ENCODE peak calls at places on chromosome 13, in four cellular contexts. Q is H9, H is SW480, T is mammary epithelial cell. Z is an unnamed sample.

GRCh38 chr13:71829542-71829941 is 37.5 kb downstream of the DACH1 start:
- DNase-seq in T (no peak), H (no peak), Q (no peak), Z (no peak)

GRCh38 chr13:104979281-104979680 is 1556.2 kb downstream of the EFNB2 start:
- DNase-seq in T (no peak), Q (no peak), H (no peak), Z (no peak)

GRCh38 chr13:79779761-79780160 is 298.8 kb downstream of the NDFIP2 start:
- DNase-seq in Q (no peak), H (peak; percentile 16), T (peak; percentile 82), Z (no peak)

GRCh38 chr13:74243637-74244526 is 109.7 kb upstream of the KLF12 start:
- DNase-seq in Q (no peak), H (no peak), T (peak; percentile 87), Z (no peak)

GRCh38 chr13:44128522-44128921 is 245.1 kb upstream of the SERP2 start:
- DNase-seq in Q (no peak), T (no peak), H (no peak), Z (no peak)

GRCh38 chr13:74129500-74130144 is 4.6 kb downstream of the KLF12 start:
- DNase-seq in Q (no peak), T (peak; percentile 6), H (peak; percentile 77), Z (no peak)

GRCh38 chr13:47025791-47026419 is 129.1 kb upstream of the HTR2A start:
- DNase-seq in Q (no peak), T (no peak), H (no peak), Z (no peak)

GRCh38 chr13:101092985-101093384 is 323.3 kb downstream of the NALCN start:
- DNase-seq in T (no peak), Q (no peak), H (no peak), Z (no peak)

GRCh38 chr13:35720290-35720689 is 243.8 kb upstream of the MAB21L1 start:
- DNase-seq in H (no peak), Q (no peak), T (peak; percentile 42), Z (no peak)

GRCh38 chr13:52903320-52903719 is 54.9 kb upstream of the PCDH8 start:
- DNase-seq in T (no peak), H (no peak), Q (no peak), Z (no peak)

GRCh38 chr13:113838711-113839201 is 25.1 kb downstream of the GAS6 start:
- DNase-seq in T (no peak), H (no peak), Q (no peak), Z (no peak)

GRCh38 chr13:87884874-87885273 is 213.7 kb downstream of the SLITRK5 start:
- DNase-seq in H (peak; percentile 10), Q (peak; percentile 39), T (no peak), Z (no peak)

GRCh38 chr13:99984463-99985242 is 3.1 kb downstream of the ZIC2 start:
- DNase-seq in H (peak; percentile 66), T (no peak), Q (peak; percentile 67), Z (no peak)

GRCh38 chr13:99985243-99985874 is 3.8 kb downstream of the ZIC2 start:
- DNase-seq in T (no peak), H (peak; percentile 42), Q (peak; percentile 65), Z (no peak)

GRCh38 chr13:24313449-24313848 is 4.1 kb downstream of the C1QTNF9 start:
- DNase-seq in Q (no peak), H (no peak), T (no peak), Z (no peak)

GRCh38 chr13:111418101-111418500 is 97.7 kb downstream of the TEX29 start:
- DNase-seq in Q (no peak), T (no peak), H (no peak), Z (no peak)

GRCh38 chr13:98900442-98900841 is 77.4 kb downstream of the DOCK9 start:
- DNase-seq in Q (no peak), T (no peak), H (peak; percentile 29), Z (no peak)

GRCh38 chr13:51764184-51765141 is 39.5 kb downstream of the DHRS12 start:
- DNase-seq in T (no peak), Q (no peak), H (peak; percentile 95), Z (peak; percentile 67)

GRCh38 chr13:39335721-39336120 is 267.3 kb downstream of the LHFPL6 start:
- DNase-seq in Q (no peak), H (no peak), T (no peak), Z (no peak)

GRCh38 chr13:79581870-79582315 is 100.9 kb downstream of the NDFIP2 start:
- DNase-seq in H (no peak), T (peak; percentile 51), Q (peak; percentile 38), Z (no peak)

GRCh38 chr13:60448907-60449510 is 52.0 kb downstream of the TDRD3 start:
- DNase-seq in H (peak; percentile 31), T (peak; percentile 27), Q (no peak), Z (no peak)

GRCh38 chr13:33514362-33514761 is 228.8 kb upstream of the STARD13 start:
- DNase-seq in Q (peak; percentile 53), H (no peak), T (no peak), Z (no peak)

GRCh38 chr13:29260684-29261083 is 334.8 kb downstream of the SLC7A1 start:
- DNase-seq in Q (no peak), H (peak; percentile 20), T (no peak), Z (no peak)

GRCh38 chr13:43936630-43937029 is 56.9 kb downstream of the LACC1 start:
- DNase-seq in Q (no peak), H (no peak), T (no peak), Z (no peak)

GRCh38 chr13:34338102-34338501 is 520.2 kb downstream of the RFC3 start:
- DNase-seq in Q (no peak), H (no peak), T (no peak), Z (no peak)

GRCh38 chr13:98202026-98202425 is 25.0 kb upstream of the RNF113B start:
- DNase-seq in T (no peak), H (no peak), Q (no peak), Z (no peak)